ENCODE peak calls at places on chromosomes 2 and 18, in four cellular contexts. W is foreskin fibroblast; I is GDM1; R is effector memory CD8-positive, alpha-beta T cell. H is an unnamed sample.

GRCh38 chr2:223297788-223298187 is 245.8 kb downstream of the KCNE4 start:
- DNase-seq in W (no peak), I (no peak), R (no peak), H (no peak)

GRCh38 chr18:76386071-76386470 is 109.0 kb downstream of the ZNF516 start:
- DNase-seq in W (no peak), I (no peak), R (no peak), H (no peak)

GRCh38 chr2:196259507-196260481 is 88.4 kb upstream of the STK17B start:
- DNase-seq in W (peak; percentile 74), I (no peak), R (no peak), H (peak; percentile 47)

GRCh38 chr2:216107760-216108159 is 1.4 kb upstream of the XRCC5 start:
- DNase-seq in W (no peak), I (no peak), R (no peak), H (no peak)

GRCh38 chr18:79503891-79504475 is 108.3 kb downstream of the NFATC1 start:
- DNase-seq in W (no peak), I (no peak), R (no peak), H (no peak)

GRCh38 chr18:3424280-3424890 is 25.6 kb upstream of the TGIF1 start:
- DNase-seq in W (no peak), I (no peak), R (no peak), H (no peak)

GRCh38 chr18:64032312-64032711 is 62.4 kb downstream of the SERPINB8 start:
- DNase-seq in W (no peak), I (no peak), R (no peak), H (no peak)

GRCh38 chr18:68316636-68317035 is 398.3 kb downstream of the TMX3 start:
- DNase-seq in W (peak; percentile 10), I (no peak), R (no peak), H (no peak)

GRCh38 chr18:24659837-24660720 is 199.6 kb downstream of the HRH4 start:
- DNase-seq in W (peak; percentile 10), I (no peak), R (peak; percentile 21), H (peak; percentile 65)

GRCh38 chr2:128396500-128396891 is 77.8 kb upstream of the HS6ST1 start:
- DNase-seq in W (no peak), I (no peak), R (no peak), H (no peak)